ENCODE peak calls at places on chromosome 1, in ten cellular contexts. C, Y, N, F, H, O, M, U, S and I are unnamed samples.

GRCh38 chr1:27428316-27429028 is 36.0 kb downstream of the GPR3 start:
- DNase-seq in O (no peak), C (peak), N (no peak), F (no peak), U (no peak), M (peak), S (no peak), H (no peak), Y (no peak), I (peak)

GRCh38 chr1:152747831-152748230 is 10.0 kb upstream of the KPRP start:
- DNase-seq in Y (no peak), F (peak), S (no peak), N (no peak), U (no peak), M (no peak), O (no peak), C (no peak), H (no peak), I (no peak)

GRCh38 chr1:11806307-11806936 is 431 bp downstream of the CLCN6 start:
- DNase-seq in S (peak), H (no peak), F (peak), M (no peak), O (no peak), Y (no peak), N (peak), U (no peak), C (peak), I (peak)

GRCh38 chr1:21620461-21620860 is 48.7 kb downstream of the RAP1GAP start:
- DNase-seq in U (no peak), C (peak), F (no peak), O (no peak), S (no peak), H (no peak), N (no peak), M (no peak), Y (no peak), I (no peak)

GRCh38 chr1:15128077-15128476 is 25.5 kb upstream of the TMEM51 start:
- DNase-seq in O (no peak), C (no peak), F (no peak), Y (no peak), U (no peak), M (no peak), H (no peak), S (no peak), N (no peak), I (no peak)

GRCh38 chr1:169527461-169528213 is 41.9 kb upstream of the SLC19A2 start:
- DNase-seq in O (no peak), U (peak), C (no peak), M (no peak), S (no peak), Y (no peak), H (no peak), F (no peak), N (no peak), I (no peak)

GRCh38 chr1:15950763-15951295 is 25.1 kb downstream of the ZBTB17 start:
- DNase-seq in S (peak), F (peak), N (peak), O (peak), C (no peak), H (peak), M (peak), U (no peak), Y (no peak), I (peak)

GRCh38 chr1:7491089-7491817 is 279.8 kb upstream of the VAMP3 start:
- DNase-seq in O (no peak), H (no peak), U (no peak), F (no peak), M (no peak), N (no peak), Y (no peak), C (peak), S (peak), I (peak)

GRCh38 chr1:21072721-21073120 is 104.0 kb downstream of the EIF4G3 start:
- DNase-seq in H (no peak), S (no peak), O (no peak), F (peak), C (peak), M (no peak), N (no peak), U (peak), Y (no peak), I (peak)

GRCh38 chr1:198387587-198387986 is 152.9 kb downstream of the ATP6V1G3 start:
- DNase-seq in M (no peak), Y (no peak), S (no peak), H (no peak), O (no peak), C (no peak), N (no peak), F (no peak), U (no peak), I (no peak)

GRCh38 chr1:234214129-234214910 is 158.9 kb upstream of the COA6 start:
- DNase-seq in M (peak), U (no peak), C (peak), H (no peak), S (no peak), Y (peak), O (no peak), N (no peak), F (peak), I (no peak)

GRCh38 chr1:234342749-234343148 is 30.5 kb upstream of the COA6 start:
- DNase-seq in N (no peak), S (no peak), M (no peak), Y (no peak), F (no peak), H (no peak), C (no peak), U (no peak), O (no peak), I (no peak)

GRCh38 chr1:193199940-193200339 is 13.5 kb upstream of the B3GALT2 start:
- DNase-seq in M (no peak), N (no peak), U (no peak), Y (no peak), F (no peak), C (no peak), O (no peak), H (no peak), S (no peak), I (no peak)

GRCh38 chr1:221669441-221669840 is 72.4 kb downstream of the DUSP10 start:
- DNase-seq in S (no peak), M (no peak), N (no peak), H (no peak), O (no peak), F (peak), C (no peak), Y (no peak), U (no peak), I (no peak)

GRCh38 chr1:102566182-102566581 is 542.1 kb downstream of the COL11A1 start:
- DNase-seq in Y (no peak), S (no peak), C (no peak), M (no peak), N (no peak), F (no peak), H (no peak), O (no peak), U (no peak), I (no peak)